ENCODE peak calls at places on chromosomes 3 and 15, in four cellular contexts. One of them, this sample, is unnamed.

GRCh38 chr3:40073310-40074007 is 236.0 kb upstream of the EIF1B start:
- DNase-seq in trophoblast cell: peak; percentile 10
- DNase-seq in tibial artery: no peak
- DNase-seq in psoas muscle: no peak
- DNase-seq in this sample: no peak

GRCh38 chr3:114336122-114336697 is 42.4 kb downstream of the TIGIT start:
- DNase-seq in psoas muscle: no peak
- DNase-seq in tibial artery: no peak
- DNase-seq in trophoblast cell: no peak
- DNase-seq in this sample: no peak

GRCh38 chr3:16817201-16817600 is 67.6 kb upstream of the PLCL2 start:
- DNase-seq in psoas muscle: no peak
- DNase-seq in trophoblast cell: no peak
- DNase-seq in tibial artery: no peak
- DNase-seq in this sample: no peak

GRCh38 chr3:153210116-153210515 is 48.1 kb downstream of the RAP2B start:
- DNase-seq in trophoblast cell: no peak
- DNase-seq in tibial artery: no peak
- DNase-seq in psoas muscle: no peak
- DNase-seq in this sample: no peak

GRCh38 chr3:195834675-195835583 is 23.2 kb upstream of the MUC4 start:
- DNase-seq in tibial artery: no peak
- DNase-seq in trophoblast cell: no peak
- DNase-seq in psoas muscle: no peak
- DNase-seq in this sample: peak; percentile 34

GRCh38 chr15:40308844-40309189 is 1.1 kb upstream of the PLCB2 start:
- DNase-seq in psoas muscle: no peak
- DNase-seq in trophoblast cell: no peak
- DNase-seq in tibial artery: no peak
- DNase-seq in this sample: peak; percentile 58

GRCh38 chr3:12662593-12663310 is 1.2 kb downstream of the RAF1 start:
- DNase-seq in trophoblast cell: peak; percentile 59
- DNase-seq in tibial artery: peak; percentile 66
- DNase-seq in psoas muscle: peak; percentile 30
- DNase-seq in this sample: peak; percentile 21

GRCh38 chr3:43787330-43787729 is 96.6 kb downstream of the ABHD5 start:
- DNase-seq in psoas muscle: no peak
- DNase-seq in trophoblast cell: no peak
- DNase-seq in tibial artery: no peak
- DNase-seq in this sample: no peak

GRCh38 chr3:45558431-45558830 is 36.1 kb upstream of the LIMD1 start:
- DNase-seq in tibial artery: no peak
- DNase-seq in psoas muscle: no peak
- DNase-seq in trophoblast cell: no peak
- DNase-seq in this sample: no peak

GRCh38 chr15:80173022-80173759 is 20.4 kb downstream of the FAH start:
- DNase-seq in tibial artery: peak; percentile 88
- DNase-seq in trophoblast cell: peak; percentile 90
- DNase-seq in psoas muscle: peak; percentile 44
- DNase-seq in this sample: peak; percentile 86

GRCh38 chr3:76570436-76571057 is 469.4 kb upstream of the ROBO2 start:
- DNase-seq in psoas muscle: no peak
- DNase-seq in tibial artery: no peak
- DNase-seq in trophoblast cell: peak; percentile 43
- DNase-seq in this sample: no peak

GRCh38 chr15:42710662-42711061 is 26.3 kb downstream of the CDAN1 start:
- DNase-seq in psoas muscle: no peak
- DNase-seq in trophoblast cell: peak; percentile 7
- DNase-seq in tibial artery: no peak
- DNase-seq in this sample: peak; percentile 4

GRCh38 chr15:79059081-79059572 is 31.5 kb downstream of the RASGRF1 start:
- DNase-seq in trophoblast cell: no peak
- DNase-seq in tibial artery: no peak
- DNase-seq in psoas muscle: no peak
- DNase-seq in this sample: no peak

GRCh38 chr15:79057050-79057449 is 33.5 kb downstream of the RASGRF1 start:
- DNase-seq in trophoblast cell: no peak
- DNase-seq in tibial artery: no peak
- DNase-seq in psoas muscle: no peak
- DNase-seq in this sample: no peak

GRCh38 chr15:79060175-79060574 is 30.4 kb downstream of the RASGRF1 start:
- DNase-seq in trophoblast cell: no peak
- DNase-seq in psoas muscle: no peak
- DNase-seq in tibial artery: no peak
- DNase-seq in this sample: no peak

GRCh38 chr15:79054350-79054749 is 36.2 kb downstream of the RASGRF1 start:
- DNase-seq in psoas muscle: no peak
- DNase-seq in tibial artery: no peak
- DNase-seq in trophoblast cell: no peak
- DNase-seq in this sample: no peak

DNA sequence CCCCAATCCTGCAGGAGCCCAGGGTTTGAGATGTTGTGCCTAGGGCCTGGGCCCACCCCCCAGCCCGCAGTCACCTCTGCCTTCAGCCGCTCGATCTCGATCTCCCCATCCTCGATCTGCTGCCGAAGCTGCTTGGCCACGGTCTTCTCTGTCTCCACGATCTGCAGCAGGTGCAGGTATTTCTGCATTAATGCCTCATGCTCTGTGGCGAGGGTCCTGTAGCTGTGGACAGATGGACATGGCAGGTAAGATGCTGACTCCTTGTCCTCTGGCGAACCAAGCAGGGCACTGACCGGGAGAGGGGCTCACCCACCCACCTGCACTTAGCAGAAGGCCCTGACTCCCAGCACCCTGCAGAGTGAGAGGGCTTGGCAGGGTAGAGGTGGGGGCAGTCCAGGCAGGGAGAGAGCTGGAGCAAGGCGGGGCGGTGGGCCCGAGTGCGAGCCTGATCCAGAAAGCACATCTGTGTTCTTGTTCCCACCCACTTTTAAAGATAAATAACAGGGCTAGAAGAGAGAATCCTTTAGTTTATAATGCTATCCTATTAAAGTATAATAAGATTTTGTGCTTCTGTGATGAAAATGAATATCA is 32.2 kb downstream of the RASGRF1 start:
- DNase-seq in trophoblast cell: no peak
- DNase-seq in tibial artery: no peak
- DNase-seq in psoas muscle: no peak
- DNase-seq in this sample: no peak
- H3K4me1 ChIP-seq in trophoblast cell: no peaks in the 10 kb centered on the region
- H3K4me1 ChIP-seq in tibial artery: no peaks in the 10 kb centered on the region
- H3K4me1 ChIP-seq in psoas muscle: no peaks in the 10 kb centered on the region
- H3K4me1 ChIP-seq in this sample: no peaks in the 10 kb centered on the region

GRCh38 chr3:65539620-65540019 is 499.1 kb downstream of the MAGI1 start:
- DNase-seq in tibial artery: no peak
- DNase-seq in psoas muscle: no peak
- DNase-seq in trophoblast cell: no peak
- DNase-seq in this sample: no peak
- H3K4me1 ChIP-seq in tibial artery: peaks cover 3% of the 10 kb centered on the region
- H3K4me1 ChIP-seq in psoas muscle: peaks cover 25% of the 10 kb centered on the region
- H3K4me1 ChIP-seq in trophoblast cell: no peaks in the 10 kb centered on the region
- H3K4me1 ChIP-seq in this sample: no peaks in the 10 kb centered on the region

DNA sequence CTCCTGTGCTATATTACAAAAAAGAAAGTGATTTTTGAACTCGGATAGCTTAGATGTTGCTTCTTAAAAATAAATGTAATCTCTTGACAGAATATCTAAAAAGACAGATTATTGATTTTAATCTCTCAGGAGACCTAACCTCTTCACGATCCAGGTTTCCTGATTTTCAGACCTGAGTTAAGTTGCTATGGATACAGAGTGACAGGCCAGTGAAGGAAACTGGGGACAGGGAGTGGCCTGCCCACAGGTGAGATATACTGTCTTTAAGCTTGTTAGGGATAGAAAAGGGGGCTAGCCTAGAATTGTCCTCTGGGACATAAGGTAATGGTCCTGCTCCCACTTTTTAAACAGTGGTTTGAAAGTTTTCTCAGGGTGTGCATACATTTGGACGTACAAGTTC is 73.2 kb downstream of the CCNL1 start:
- DNase-seq in tibial artery: no peak
- DNase-seq in psoas muscle: no peak
- DNase-seq in trophoblast cell: no peak
- DNase-seq in this sample: no peak
- H3K4me1 ChIP-seq in tibial artery: peaks cover 30% of the 10 kb centered on the region
- H3K4me1 ChIP-seq in psoas muscle: peaks cover 43% of the 10 kb centered on the region
- H3K4me1 ChIP-seq in trophoblast cell: no peaks in the 10 kb centered on the region
- H3K4me1 ChIP-seq in this sample: peaks cover 33% of the 10 kb centered on the region

DNA sequence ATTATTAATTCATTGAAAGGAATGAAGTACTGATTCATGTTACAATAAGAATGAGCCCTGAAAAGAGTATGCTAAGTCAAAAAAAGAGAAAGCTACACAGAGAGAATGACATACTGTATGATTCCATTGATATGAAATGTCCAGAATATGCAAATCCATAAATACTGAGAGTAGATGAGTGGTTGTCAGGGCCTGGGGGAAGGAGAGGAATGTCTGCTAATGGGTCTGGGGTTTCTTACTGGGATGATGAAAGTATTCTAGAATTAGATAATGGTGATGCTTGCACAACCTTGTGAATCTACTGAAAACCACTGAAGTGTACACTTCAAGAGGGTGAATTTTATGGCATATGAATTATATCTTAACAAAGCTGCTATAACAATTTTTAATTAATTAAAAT is 79.9 kb upstream of the HACD2 start:
- DNase-seq in tibial artery: no peak
- DNase-seq in psoas muscle: no peak
- DNase-seq in trophoblast cell: no peak
- DNase-seq in this sample: no peak
- H3K4me1 ChIP-seq in tibial artery: peaks cover 42% of the 10 kb centered on the region
- H3K4me1 ChIP-seq in psoas muscle: no peaks in the 10 kb centered on the region
- H3K4me1 ChIP-seq in trophoblast cell: no peaks in the 10 kb centered on the region
- H3K4me1 ChIP-seq in this sample: peaks cover 8% of the 10 kb centered on the region

GRCh38 chr3:42532229-42532628 is 29.8 kb downstream of the VIPR1 start:
- DNase-seq in tibial artery: no peak
- DNase-seq in psoas muscle: no peak
- DNase-seq in trophoblast cell: no peak
- DNase-seq in this sample: no peak

GRCh38 chr3:42529463-42529862 is 27.0 kb downstream of the VIPR1 start:
- DNase-seq in trophoblast cell: no peak
- DNase-seq in psoas muscle: no peak
- DNase-seq in tibial artery: no peak
- DNase-seq in this sample: no peak

GRCh38 chr3:42533161-42533897 is 30.9 kb downstream of the VIPR1 start:
- DNase-seq in psoas muscle: no peak
- DNase-seq in tibial artery: no peak
- DNase-seq in trophoblast cell: peak; percentile 58
- DNase-seq in this sample: no peak

GRCh38 chr3:42530073-42530472 is 27.6 kb downstream of the VIPR1 start:
- DNase-seq in psoas muscle: no peak
- DNase-seq in tibial artery: no peak
- DNase-seq in trophoblast cell: no peak
- DNase-seq in this sample: no peak

GRCh38 chr3:42531470-42531869 is 29.0 kb downstream of the VIPR1 start:
- DNase-seq in tibial artery: no peak
- DNase-seq in trophoblast cell: no peak
- DNase-seq in psoas muscle: no peak
- DNase-seq in this sample: no peak
- H3K4me1 ChIP-seq in tibial artery: no peaks in the 10 kb centered on the region
- H3K4me1 ChIP-seq in trophoblast cell: peaks cover 14% of the 10 kb centered on the region
- H3K4me1 ChIP-seq in psoas muscle: no peaks in the 10 kb centered on the region
- H3K4me1 ChIP-seq in this sample: no peaks in the 10 kb centered on the region

GRCh38 chr3:14947105-14947885 is at the start of gene NR2C2:
- DNase-seq in trophoblast cell: peak; percentile 81
- DNase-seq in psoas muscle: peak; percentile 90
- DNase-seq in tibial artery: peak; percentile 94
- DNase-seq in this sample: peak; percentile 95
- H3K4me1 ChIP-seq in trophoblast cell: no peaks in the 10 kb centered on the region
- H3K4me1 ChIP-seq in psoas muscle: peaks cover 34% of the 10 kb centered on the region
- H3K4me1 ChIP-seq in tibial artery: peaks cover 21% of the 10 kb centered on the region
- H3K4me1 ChIP-seq in this sample: peaks cover 22% of the 10 kb centered on the region

GRCh38 chr3:32456429-32457130 is 46.1 kb downstream of the CMTM6 start:
- DNase-seq in tibial artery: no peak
- DNase-seq in psoas muscle: no peak
- DNase-seq in trophoblast cell: no peak
- DNase-seq in this sample: no peak

GRCh38 chr3:32455609-32456428 is 46.8 kb downstream of the CMTM6 start:
- DNase-seq in tibial artery: no peak
- DNase-seq in psoas muscle: no peak
- DNase-seq in trophoblast cell: no peak
- DNase-seq in this sample: no peak

GRCh38 chr3:32459474-32459873 is 43.2 kb downstream of the CMTM6 start:
- DNase-seq in trophoblast cell: no peak
- DNase-seq in psoas muscle: no peak
- DNase-seq in tibial artery: no peak
- DNase-seq in this sample: no peak

GRCh38 chr3:32457971-32458471 is 44.6 kb downstream of the CMTM6 start:
- DNase-seq in tibial artery: no peak
- DNase-seq in trophoblast cell: no peak
- DNase-seq in psoas muscle: no peak
- DNase-seq in this sample: no peak

DNA sequence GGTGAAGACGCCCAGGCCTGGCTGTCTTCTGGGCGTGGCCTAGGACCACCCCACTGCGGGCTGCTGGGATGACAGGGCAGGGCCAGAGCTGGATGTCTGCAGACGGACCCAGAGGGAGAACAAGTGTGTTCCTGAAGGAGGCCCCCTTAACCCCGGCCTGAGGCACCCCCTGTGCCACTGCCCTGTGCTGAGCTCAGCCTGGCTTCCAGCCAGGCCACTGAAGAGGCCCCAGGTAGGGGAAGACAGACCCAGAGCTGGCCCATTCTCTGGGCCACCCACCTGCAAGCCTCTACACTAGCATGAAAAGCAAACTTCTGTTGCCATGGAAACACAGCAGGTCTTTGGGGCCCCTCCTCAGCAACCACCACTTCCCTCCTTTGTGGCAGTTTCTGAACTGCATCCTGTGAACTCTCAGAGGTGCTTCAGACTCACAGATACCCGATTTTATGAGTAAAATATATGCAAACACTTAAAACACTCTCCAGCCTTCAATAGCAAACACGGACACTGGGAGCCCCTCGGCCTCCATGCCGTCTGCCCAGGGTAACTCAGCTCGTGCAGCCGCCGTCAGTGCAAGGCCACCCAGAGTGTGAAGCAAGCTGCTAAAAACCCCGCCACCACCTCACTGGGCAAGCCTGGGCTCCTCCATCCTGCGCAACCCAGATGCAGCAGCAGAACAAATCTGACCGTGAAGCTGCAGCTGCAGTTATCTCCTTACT is 42.5 kb downstream of the CMTM6 start:
- DNase-seq in trophoblast cell: no peak
- DNase-seq in tibial artery: no peak
- DNase-seq in psoas muscle: no peak
- DNase-seq in this sample: no peak
- H3K4me1 ChIP-seq in trophoblast cell: peaks cover 4% of the 10 kb centered on the region
- H3K4me1 ChIP-seq in tibial artery: no peaks in the 10 kb centered on the region
- H3K4me1 ChIP-seq in psoas muscle: no peaks in the 10 kb centered on the region
- H3K4me1 ChIP-seq in this sample: peaks cover 6% of the 10 kb centered on the region

DNA sequence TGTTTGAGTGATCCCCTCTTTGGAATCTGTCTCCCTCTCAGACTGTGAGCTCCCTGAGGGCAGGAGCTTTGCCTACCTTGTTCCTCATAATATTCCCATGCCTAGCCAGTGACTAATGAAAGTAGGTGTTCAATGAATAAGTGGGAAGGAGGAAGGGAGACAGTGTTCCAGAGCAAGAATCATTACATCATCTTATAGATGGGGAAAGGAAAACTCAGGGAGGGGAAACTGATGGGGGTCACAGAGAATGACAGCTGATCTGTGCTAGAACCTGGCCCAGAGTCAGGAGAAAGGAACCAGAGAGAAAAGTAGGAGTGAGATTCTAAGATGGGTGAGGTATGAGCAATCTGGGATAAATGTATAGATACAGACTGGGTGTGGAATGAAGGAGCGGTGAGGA is 29.9 kb downstream of the LINGO1 start:
- DNase-seq in trophoblast cell: no peak
- DNase-seq in psoas muscle: no peak
- DNase-seq in tibial artery: no peak
- DNase-seq in this sample: no peak
- H3K4me1 ChIP-seq in trophoblast cell: peaks cover 19% of the 10 kb centered on the region
- H3K4me1 ChIP-seq in psoas muscle: no peaks in the 10 kb centered on the region
- H3K4me1 ChIP-seq in tibial artery: peaks cover 15% of the 10 kb centered on the region
- H3K4me1 ChIP-seq in this sample: no peaks in the 10 kb centered on the region